ENCODE peak calls at places on chromosomes 11 and 22, in four cellular contexts. R is NCI-H748 treated with DMSO at 0.1 percent for 48 hours; B is stimulated activated effector memory CD8-positive, alpha-beta T cell treated with anti-CD3 and anti-CD28 coated beads, Interleukin-12 subunit alpha, Interleukin-12 subunit beta, amount 100 ng/mL, for 72 hours; U is fibroblast of the aortic adventitia. T is an unnamed sample.

GRCh38 chr22:42725606-42726355 is 5.1 kb upstream of the A4GALT start:
- DNase-seq in R (no peak), B (no peak), U (peak), T (no peak)

GRCh38 chr11:112134473-112134872 is 29.4 kb downstream of the IL18 start:
- DNase-seq in R (no peak), B (no peak), U (no peak), T (no peak)

GRCh38 chr11:70135142-70136132 is 57.3 kb downstream of the ANO1 start:
- DNase-seq in R (no peak), B (no peak), U (peak), T (no peak)

GRCh38 chr22:48820481-48821345 is 1007.0 kb downstream of the BRD1 start:
- DNase-seq in R (no peak), B (no peak), U (no peak), T (no peak)

GRCh38 chr11:60915250-60915914 is 1.4 kb downstream of the TMEM109 start:
- DNase-seq in R (no peak), B (peak), U (peak), T (no peak)

GRCh38 chr11:117857734-117858369 is 18.6 kb downstream of the FXYD6 start:
- DNase-seq in R (no peak), B (no peak), U (no peak), T (no peak)

GRCh38 chr11:33691051-33691864 is 9.4 kb downstream of the C11orf91 start:
- DNase-seq in R (no peak), B (no peak), U (no peak), T (no peak)

GRCh38 chr11:16856022-16856471 is 117.6 kb downstream of the C11orf58 start:
- DNase-seq in R (no peak), B (no peak), U (no peak), T (no peak)

GRCh38 chr11:78365381-78365792 is 52.2 kb downstream of the GAB2 start:
- DNase-seq in R (no peak), B (no peak), U (peak), T (no peak)

GRCh38 chr11:107859459-107860239 is 1.1 kb upstream of the SLC35F2 start:
- DNase-seq in R (peak), B (peak), U (peak), T (no peak)

GRCh38 chr22:29040385-29041275 is 21.0 kb downstream of the C22orf31 start:
- DNase-seq in R (peak), B (peak), U (peak), T (peak)

GRCh38 chr22:39681038-39681861 is 110.7 kb downstream of the CACNA1I start:
- DNase-seq in R (no peak), B (no peak), U (no peak), T (no peak)

GRCh38 chr22:31084811-31085492 is 3.8 kb downstream of the SMTN start:
- DNase-seq in R (no peak), B (peak), U (peak), T (no peak)

GRCh38 chr11:125979521-125979920 is 33.7 kb downstream of the VSIG10L2 start:
- DNase-seq in R (no peak), B (no peak), U (no peak), T (no peak)

GRCh38 chr11:14905104-14906033 is 13.3 kb upstream of the CYP2R1 start:
- DNase-seq in R (no peak), B (peak), U (peak), T (no peak)

GRCh38 chr11:27201454-27202302 is 161.1 kb downstream of the BBOX1 start:
- DNase-seq in R (peak), B (no peak), U (peak), T (peak)

GRCh38 chr22:49960967-49961600 is 512 bp downstream of the PIM3 start:
- DNase-seq in R (no peak), B (no peak), U (no peak), T (no peak)

GRCh38 chr22:20053407-20054033 is 26.5 kb upstream of the DGCR8 start:
- DNase-seq in R (no peak), B (no peak), U (no peak), T (no peak)

GRCh38 chr11:116986521-116987105 is 111.6 kb downstream of the SIK3 start:
- DNase-seq in R (no peak), B (no peak), U (peak), T (peak)

GRCh38 chr11:88484873-88485621 is 147.5 kb upstream of the CTSC start:
- DNase-seq in R (no peak), B (peak), U (peak), T (no peak)

GRCh38 chr22:44452531-44453420 is 45.3 kb downstream of the RTL6 start:
- DNase-seq in R (no peak), B (no peak), U (no peak), T (no peak)

GRCh38 chr11:111870887-111871692 is at the start of gene ALG9:
- DNase-seq in R (peak), B (peak), U (peak), T (peak)

GRCh38 chr11:111727431-111727830 is 38.8 kb downstream of the PPP2R1B start:
- DNase-seq in R (no peak), B (no peak), U (no peak), T (no peak)

GRCh38 chr22:32103648-32104326 is 55.3 kb downstream of the C22orf42 start:
- DNase-seq in R (peak), B (no peak), U (peak), T (peak)

GRCh38 chr11:57650739-57651090 is 1.0 kb upstream of the YPEL4 start:
- DNase-seq in R (no peak), B (no peak), U (no peak), T (no peak)

GRCh38 chr22:45502215-45503070 is at the start of gene FBLN1:
- DNase-seq in R (no peak), B (no peak), U (no peak), T (peak)

GRCh38 chr11:76282106-76282630 is 75.9 kb upstream of the WNT11 start:
- DNase-seq in R (no peak), B (no peak), U (no peak), T (no peak)

GRCh38 chr11:119832536-119832935 is 103.5 kb upstream of the NECTIN1 start:
- DNase-seq in R (no peak), B (no peak), U (peak), T (peak)

T was measured in NCI-H2227 treated with DMSO at 0.1 percent for 48 hours.